ENCODE peak calls at places on chromosomes 1 and 21, in four cellular contexts. D is WTC11, I is GM12878, T is K562. E is an unnamed sample.

GRCh38 chr1:183590225-183591191 is at the start of gene NCF2:
- DNase-seq in I (peak), T (no peak), D (no peak), E (no peak)

GRCh38 chr1:200905411-200906052 is 10.8 kb downstream of the INAVA start:
- DNase-seq in T (no peak), I (no peak), D (no peak), E (no peak)

GRCh38 chr1:203765029-203765837 is at the start of gene LAX1:
- DNase-seq in D (no peak), I (peak), T (peak), E (no peak)

GRCh38 chr1:98991127-98992003 is 13.3 kb downstream of the PLPPR5 start:
- DNase-seq in T (no peak), D (no peak), I (peak), E (no peak)

GRCh38 chr1:56516539-56517252 is 62.7 kb downstream of the PLPP3 start:
- DNase-seq in D (no peak), T (peak), I (peak), E (no peak)

GRCh38 chr1:118118469-118118868 is 66.6 kb downstream of the SPAG17 start:
- DNase-seq in D (no peak), T (no peak), I (no peak), E (no peak)

GRCh38 chr1:165564561-165564960 is 20.8 kb downstream of the LRRC52 start:
- DNase-seq in I (no peak), D (no peak), T (no peak), E (no peak)

GRCh38 chr1:86552376-86552775 is 5.5 kb downstream of the CLCA4 start:
- DNase-seq in T (no peak), I (no peak), D (no peak), E (peak)

GRCh38 chr1:15525043-15525958 is 1.3 kb upstream of the CASP9 start:
- DNase-seq in D (peak), T (peak), I (peak), E (no peak)

GRCh38 chr1:43056460-43056859 is 97.8 kb upstream of the SLC2A1 start:
- DNase-seq in D (no peak), I (no peak), T (no peak), E (no peak)

GRCh38 chr1:37034301-37035013 is at the start of gene GRIK3:
- DNase-seq in T (no peak), D (peak), I (no peak), E (peak)

GRCh38 chr1:5269901-5270300 is 615.5 kb downstream of the AJAP1 start:
- DNase-seq in D (no peak), T (no peak), I (no peak), E (no peak)

GRCh38 chr1:68051475-68051874 is 1.0 kb upstream of the DIRAS3 start:
- DNase-seq in D (peak), T (no peak), I (no peak), E (peak)

GRCh38 chr1:90768098-90768497 is 51.0 kb upstream of the BARHL2 start:
- DNase-seq in T (no peak), D (no peak), I (no peak), E (no peak)

GRCh38 chr1:201562659-201563405 is 23.9 kb downstream of the NAV1 start:
- DNase-seq in D (no peak), T (no peak), I (no peak), E (peak)

GRCh38 chr1:33008051-33008914 is 28.4 kb downstream of the AK2 start:
- DNase-seq in T (no peak), D (no peak), I (no peak), E (no peak)

GRCh38 chr1:158075078-158075477 is 81.6 kb downstream of the KIRREL1 start:
- DNase-seq in D (no peak), I (no peak), T (no peak), E (no peak)

GRCh38 chr1:214453109-214453722 is 98.2 kb downstream of the PTPN14 start:
- DNase-seq in T (no peak), I (no peak), D (no peak), E (no peak)

GRCh38 chr1:204357551-204357950 is 2.2 kb downstream of the PLEKHA6 start:
- DNase-seq in D (no peak), I (no peak), T (peak), E (peak)

GRCh38 chr1:209650454-209650853 is 1.8 kb downstream of the LAMB3 start:
- DNase-seq in I (no peak), T (no peak), D (no peak), E (no peak)

GRCh38 chr1:169929210-169929526 is 35.5 kb upstream of the SCYL3 start:
- DNase-seq in D (no peak), T (no peak), I (no peak), E (no peak)

GRCh38 chr1:87410771-87411170 is 82.1 kb downstream of the LMO4 start:
- DNase-seq in I (no peak), T (no peak), D (no peak), E (peak)

GRCh38 chr21:46369520-46370235 is 45.7 kb downstream of the PCNT start:
- DNase-seq in T (no peak), D (no peak), I (no peak), E (no peak)

DNA sequence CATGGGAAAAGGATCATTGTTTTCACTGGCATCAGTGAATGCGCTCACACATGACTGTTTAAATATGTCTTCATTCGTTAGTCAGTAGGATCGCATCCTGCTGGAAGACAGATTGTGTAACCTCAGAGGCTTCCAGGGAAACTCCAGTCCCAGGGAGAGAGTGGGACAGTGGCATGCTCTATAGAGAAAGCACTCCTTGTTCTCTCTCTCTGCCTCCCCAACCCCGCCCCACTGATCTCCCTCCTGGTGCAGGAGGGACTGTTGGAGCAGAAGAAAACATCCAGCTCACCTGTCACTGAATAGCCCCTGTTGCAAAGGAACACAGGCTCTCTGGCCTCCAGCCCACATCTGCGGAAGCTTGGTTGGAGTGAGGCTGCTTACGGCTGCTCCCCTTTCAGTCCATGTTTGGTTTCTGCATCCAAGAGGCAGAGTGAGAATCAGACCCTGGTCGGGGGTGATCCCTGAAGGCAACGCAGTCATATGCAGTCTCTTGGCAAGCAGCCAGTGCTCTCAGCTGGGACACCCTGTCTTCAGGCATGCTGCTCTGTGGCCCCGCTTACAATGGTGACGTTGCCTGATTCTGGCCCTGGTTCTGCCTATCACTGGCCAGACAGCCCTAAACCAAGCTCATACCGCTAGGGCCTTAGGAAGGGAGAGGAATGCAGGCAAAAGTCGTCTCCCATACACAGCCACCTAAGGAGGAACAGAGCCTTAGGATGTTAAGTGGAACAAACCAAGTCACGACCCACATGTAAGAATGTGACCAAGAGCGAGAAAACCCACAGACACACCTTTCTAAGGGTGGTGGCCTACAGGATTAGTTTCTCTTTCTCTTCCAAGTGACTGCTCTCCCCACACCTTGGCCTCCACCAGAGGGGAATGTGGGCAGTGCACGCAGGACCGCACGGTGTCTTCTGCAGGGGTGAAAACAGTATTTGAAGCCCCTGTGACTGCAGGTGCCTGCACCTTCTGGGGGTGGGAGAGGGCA is 39.7 kb downstream of the BACE2 start:
- DNase-seq in T (no peak), I (no peak), D (no peak), E (no peak)
- TF ChIP-seq USF1 in T (no peak), I (no peak), D (no peak), E (no peak)

DNA sequence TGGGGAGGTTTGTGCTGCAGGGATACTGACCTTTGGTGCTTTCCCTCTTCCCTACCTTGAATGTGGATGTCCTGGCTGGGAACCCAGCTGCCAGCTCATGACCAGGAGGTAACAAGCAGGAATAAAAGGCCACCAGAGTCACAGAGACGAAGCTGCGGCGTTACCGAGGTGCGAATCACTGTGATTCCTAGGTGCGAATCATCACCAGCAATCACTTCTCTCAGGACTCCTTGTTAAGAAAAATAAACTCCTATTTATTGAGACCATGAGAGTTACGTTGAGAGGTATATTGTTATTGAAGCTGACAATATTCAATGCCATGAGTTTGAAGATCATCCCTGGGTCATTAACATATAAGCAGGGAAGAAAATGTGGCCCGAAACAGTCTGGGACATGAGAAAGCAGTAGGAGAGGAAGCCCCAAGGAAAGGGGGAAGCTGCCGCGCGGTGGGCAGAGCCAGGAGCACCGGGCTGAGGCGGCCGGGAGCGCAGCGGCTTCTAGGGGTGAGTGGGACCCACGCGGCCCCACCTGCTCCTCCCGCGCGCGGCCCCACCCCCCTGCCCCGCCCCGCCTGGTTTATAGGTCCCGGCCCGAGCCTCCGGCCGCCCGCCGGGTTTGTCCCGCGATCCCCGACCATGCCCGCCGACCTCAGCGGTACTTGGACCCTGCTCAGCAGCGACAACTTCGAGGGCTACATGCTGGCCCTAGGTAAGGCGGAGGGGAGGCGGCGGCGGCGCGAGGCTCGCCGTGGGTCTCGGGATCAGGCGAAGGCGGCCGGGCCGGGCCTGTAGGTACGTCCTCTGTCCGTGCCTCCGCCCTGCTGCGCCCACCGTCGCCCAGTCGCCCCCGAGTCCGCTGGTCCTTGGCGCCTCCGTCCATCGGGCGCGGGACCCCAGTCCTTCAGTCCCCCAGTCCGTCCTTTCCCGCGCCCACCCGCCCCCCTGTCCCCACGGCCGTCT is at the start of gene RBP7:
- DNase-seq in I (no peak), T (peak), D (peak), E (peak)
- TF ChIP-seq USF1 in I (no peak), T (no peak), D (no peak), E (no peak)

GRCh38 chr1:193079187-193079586 is 19.8 kb downstream of the RO60 start:
- DNase-seq in D (no peak), I (no peak), T (no peak), E (no peak)
- TF ChIP-seq USF1 in D (no peak), I (no peak), T (no peak), E (no peak)

DNA sequence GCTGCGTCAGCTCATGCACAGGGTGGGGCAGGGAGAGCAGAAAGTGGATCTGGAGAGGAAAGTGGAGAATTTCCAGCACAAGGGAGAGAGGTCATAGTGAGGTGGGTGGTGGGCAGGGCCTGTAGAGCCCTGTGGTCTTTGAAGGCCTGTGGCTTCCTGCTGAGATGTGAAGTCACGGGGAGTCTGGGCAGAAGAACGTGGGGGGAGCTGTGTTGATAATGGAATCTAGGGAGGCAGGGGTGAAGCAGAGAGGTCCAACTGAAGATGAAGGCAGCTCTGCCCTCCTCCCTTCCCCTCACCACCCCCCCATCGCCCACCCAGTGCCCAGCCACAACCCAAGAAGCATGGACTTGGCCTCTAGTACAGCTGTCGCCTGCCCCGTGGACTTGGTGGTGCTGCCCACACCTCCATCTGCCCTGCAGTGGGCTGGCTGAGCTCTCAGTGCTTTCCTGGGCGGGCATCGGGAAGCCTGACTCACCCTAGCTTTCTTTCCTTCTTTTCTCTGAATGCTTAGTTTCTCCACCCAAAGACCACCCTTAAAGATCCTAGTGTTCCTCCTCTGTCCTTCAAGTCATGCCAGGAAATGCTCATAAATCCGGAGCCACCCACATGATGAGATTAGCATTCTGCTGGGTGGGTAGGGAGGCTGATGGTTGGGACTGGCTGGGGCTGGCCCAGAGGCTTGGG is 186.1 kb downstream of the TRABD2B start:
- DNase-seq in I (no peak), D (no peak), T (no peak), E (no peak)
- TF ChIP-seq USF1 in I (no peak), D (no peak), T (no peak), E (no peak)

DNA sequence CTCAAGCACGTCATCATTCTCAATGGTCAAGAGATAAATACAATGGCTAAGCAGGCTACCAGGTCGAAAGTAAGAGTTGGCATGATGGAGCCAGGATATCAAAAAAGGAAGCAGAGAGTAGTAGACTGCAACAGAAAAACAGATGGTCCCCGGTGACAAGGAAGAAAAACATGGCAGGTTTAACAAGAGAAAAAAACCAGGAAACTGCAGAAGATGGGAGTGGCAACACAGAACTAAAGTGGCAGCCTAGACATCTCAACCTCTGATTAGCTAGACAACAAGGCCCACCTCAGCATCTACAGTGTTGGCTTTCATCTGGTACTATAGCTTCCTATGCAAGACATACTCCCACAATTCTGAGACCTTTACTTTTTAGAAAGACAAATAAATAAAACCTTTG is 3.1 kb downstream of the UBR4 start:
- DNase-seq in T (no peak), D (no peak), I (no peak), E (no peak)
- TF ChIP-seq USF1 in T (no peak), D (no peak), I (no peak), E (no peak)

GRCh38 chr1:244964112-244964971 is 100.0 kb upstream of the HNRNPU start:
- DNase-seq in T (no peak), I (no peak), D (no peak), E (peak)
- TF ChIP-seq USF1 in T (no peak), I (no peak), D (no peak), E (no peak)

GRCh38 chr1:114505148-114505561 is 5.8 kb downstream of the TRIM33 start:
- DNase-seq in I (no peak), T (no peak), D (no peak), E (no peak)
- TF ChIP-seq USF1 in I (no peak), T (no peak), D (no peak), E (no peak)

DNA sequence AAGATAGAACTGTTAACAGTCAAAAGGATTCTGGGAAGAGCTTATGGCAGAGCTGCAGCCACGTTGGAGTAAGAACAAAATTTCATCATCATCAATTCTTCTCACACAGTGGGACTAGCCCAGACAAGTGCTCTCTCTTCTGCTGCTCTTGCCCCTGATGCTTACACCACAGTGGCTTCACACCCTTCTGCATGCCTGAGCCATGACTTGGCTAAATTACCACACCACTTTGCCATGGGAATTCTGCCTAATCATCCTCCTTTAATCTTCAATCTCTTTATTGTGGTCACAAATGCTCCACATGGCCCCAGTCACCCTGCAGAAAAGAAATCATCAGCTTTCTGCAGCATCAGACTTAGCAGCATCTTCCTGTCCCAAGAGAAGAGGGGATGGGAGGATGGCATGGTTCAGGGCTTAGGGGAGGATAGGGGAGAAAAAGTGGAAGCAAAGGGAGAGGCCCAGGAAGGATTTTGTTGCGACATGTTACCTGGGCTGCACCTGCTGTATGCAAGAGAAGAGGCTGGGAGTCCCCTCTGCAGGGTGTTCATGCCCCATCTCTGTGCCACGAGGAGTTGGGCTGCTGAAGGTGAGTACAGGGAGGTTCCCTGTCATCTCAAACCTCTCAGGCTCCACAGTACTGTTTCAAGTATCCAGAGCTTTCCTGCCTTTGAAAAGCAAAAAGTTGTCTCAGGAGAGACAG is 9.0 kb upstream of the RPTN start:
- DNase-seq in T (no peak), I (no peak), D (no peak), E (no peak)
- TF ChIP-seq USF1 in T (no peak), I (no peak), D (no peak), E (no peak)

DNA sequence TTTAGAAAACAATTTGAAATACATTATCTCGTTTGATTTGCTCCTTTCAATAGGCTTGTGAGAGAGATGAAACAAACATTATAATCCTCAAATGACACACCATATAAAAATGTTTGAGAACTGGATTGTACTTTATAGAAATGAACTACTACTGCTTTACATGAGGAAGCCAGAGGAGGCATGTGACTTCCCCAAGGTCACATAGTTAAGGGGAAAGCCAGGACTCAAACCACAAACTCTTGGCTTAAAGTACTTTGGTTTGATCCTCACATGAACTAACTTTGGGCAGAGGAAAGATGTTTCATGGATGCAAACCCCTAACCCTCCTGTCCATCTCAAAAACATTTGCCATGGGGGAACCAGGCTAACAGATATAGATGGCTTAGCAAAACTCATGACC is 4.7 kb downstream of the ARHGEF11 start:
- DNase-seq in T (no peak), D (no peak), I (no peak), E (no peak)
- TF ChIP-seq USF1 in T (no peak), D (no peak), I (no peak), E (no peak)